ENCODE peak calls at places on chromosomes 12 and 14, in four cellular contexts. Q, K, D and Y are unnamed samples.
A peak's percentile ranks its signal among the peaks of the same experiment; 100 is the strongest.

GRCh38 chr12:123506843-123507236 is 26.7 kb downstream of the RILPL1 start:
- DNase-seq in Q (no peak), K (no peak), D (no peak), Y (no peak)

GRCh38 chr12:121026274-121027045 is 10.2 kb upstream of the C12orf43 start:
- DNase-seq in Q (no peak), K (no peak), D (no peak), Y (no peak)

GRCh38 chr12:105617141-105617540 is 286.6 kb downstream of the C12orf75 start:
- DNase-seq in Q (no peak), K (no peak), D (no peak), Y (no peak)

GRCh38 chr12:40829738-40830144 is 137.5 kb downstream of the CNTN1 start:
- DNase-seq in Q (no peak), K (no peak), D (no peak), Y (no peak)

GRCh38 chr12:43307126-43307525 is 244.9 kb downstream of the ADAMTS20 start:
- DNase-seq in Q (no peak), K (no peak), D (no peak), Y (no peak)

GRCh38 chr14:90513151-90514014 is 116.6 kb downstream of the CALM1 start:
- DNase-seq in Q (peak; percentile 95), K (peak; percentile 99), D (no peak), Y (peak; percentile 74)

GRCh38 chr14:103562135-103562384 is 397 bp downstream of the BAG5 start:
- DNase-seq in Q (no peak), K (no peak), D (no peak), Y (no peak)

GRCh38 chr12:111635524-111635923 is 36.4 kb upstream of the ATXN2 start:
- DNase-seq in Q (no peak), K (no peak), D (no peak), Y (no peak)

GRCh38 chr12:78795934-78796445 is 68.6 kb upstream of the SYT1 start:
- DNase-seq in Q (no peak), K (no peak), D (no peak), Y (no peak)

GRCh38 chr12:49673446-49674317 is 33.5 kb downstream of the FMNL3 start:
- DNase-seq in Q (peak; percentile 74), K (peak; percentile 99), D (no peak), Y (no peak)

GRCh38 chr12:7180685-7181084 is 8.8 kb upstream of the PEX5 start:
- DNase-seq in Q (no peak), K (no peak), D (no peak), Y (no peak)

GRCh38 chr12:108510836-108511235 is 4.2 kb upstream of the FICD start:
- DNase-seq in Q (no peak), K (no peak), D (no peak), Y (no peak)

GRCh38 chr14:20461230-20462141 is at the start of gene PIP4P1:
- DNase-seq in Q (peak; percentile 100), K (peak; percentile 100), D (peak; percentile 96), Y (peak; percentile 96)

GRCh38 chr12:110920324-110920910 is at the start of gene MYL2:
- DNase-seq in Q (no peak), K (no peak), D (no peak), Y (no peak)

GRCh38 chr12:42238240-42239140 is at the start of gene YAF2:
- DNase-seq in Q (peak; percentile 89), K (peak; percentile 77), D (peak; percentile 68), Y (peak; percentile 65)

GRCh38 chr12:11651377-11651776 is 1.9 kb downstream of the ETV6 start:
- DNase-seq in Q (no peak), K (no peak), D (no peak), Y (no peak)

GRCh38 chr14:103527408-103528157 is 1.4 kb upstream of the TRMT61A start:
- DNase-seq in Q (no peak), K (no peak), D (no peak), Y (no peak)

GRCh38 chr12:93089805-93090569 is 160.9 kb upstream of the EEA1 start:
- DNase-seq in Q (no peak), K (no peak), D (peak; percentile 5), Y (no peak)

GRCh38 chr12:51067771-51068170 is 15.6 kb downstream of the CSRNP2 start:
- DNase-seq in Q (no peak), K (no peak), D (no peak), Y (no peak)

GRCh38 chr12:24719293-24719721 is 229.6 kb downstream of the BCAT1 start:
- DNase-seq in Q (no peak), K (no peak), D (peak; percentile 3), Y (no peak)

GRCh38 chr14:64510825-64511679 is 6.5 kb downstream of the ZBTB1 start:
- DNase-seq in Q (peak; percentile 88), K (peak; percentile 92), D (peak; percentile 46), Y (peak; percentile 2)

GRCh38 chr12:98714426-98714825 is 69.3 kb downstream of the APAF1 start:
- DNase-seq in Q (no peak), K (no peak), D (no peak), Y (no peak)

GRCh38 chr14:86038401-86038985 is 508.5 kb downstream of the FLRT2 start:
- DNase-seq in Q (peak; percentile 59), K (peak; percentile 22), D (peak; percentile 3), Y (no peak)

GRCh38 chr14:58805605-58806358 is 168.0 kb downstream of the DACT1 start:
- DNase-seq in Q (peak; percentile 99), K (no peak), D (no peak), Y (no peak)

GRCh38 chr12:107081778-107082177 is 11.6 kb downstream of the CRY1 start:
- DNase-seq in Q (no peak), K (no peak), D (no peak), Y (no peak)

GRCh38 chr12:22054155-22054554 is 8.1 kb downstream of the CMAS start:
- DNase-seq in Q (no peak), K (no peak), D (no peak), Y (no peak)

GRCh38 chr12:42666671-42667243 is 77.2 kb upstream of the PRICKLE1 start:
- DNase-seq in Q (no peak), K (no peak), D (no peak), Y (no peak)

GRCh38 chr14:89067293-89067972 is 243.0 kb downstream of the TTC8 start:
- DNase-seq in Q (no peak), K (no peak), D (no peak), Y (no peak)

GRCh38 chr14:54567634-54568561 is 970 bp downstream of the SAMD4A start:
- DNase-seq in Q (peak; percentile 22), K (peak; percentile 63), D (peak; percentile 24), Y (no peak)

GRCh38 chr14:97077253-97077653 is 280.1 kb downstream of the VRK1 start:
- DNase-seq in Q (no peak), K (peak; percentile 77), D (no peak), Y (no peak)

GRCh38 chr12:3882896-3883564 is 9.8 kb upstream of the PARP11 start:
- DNase-seq in Q (no peak), K (no peak), D (no peak), Y (no peak)

GRCh38 chr12:75478395-75478794 is 2.2 kb upstream of the GLIPR1 start:
- DNase-seq in Q (no peak), K (peak; percentile 75), D (no peak), Y (no peak)

GRCh38 chr12:67704071-67704470 is 55.5 kb downstream of the DYRK2 start:
- DNase-seq in Q (no peak), K (no peak), D (no peak), Y (no peak)

GRCh38 chr12:50075808-50076170 is 9.4 kb upstream of the SMARCD1 start:
- DNase-seq in Q (no peak), K (no peak), D (no peak), Y (no peak)

GRCh38 chr14:59239030-59239429 is 50.6 kb downstream of the DAAM1 start:
- DNase-seq in Q (peak; percentile 16), K (no peak), D (no peak), Y (peak; percentile 23)

GRCh38 chr14:54535126-54535525 is 25.4 kb downstream of the CGRRF1 start:
- DNase-seq in Q (no peak), K (no peak), D (no peak), Y (no peak)